ENCODE peak calls at places on chromosomes 7 and 10, in four cellular contexts. One of them, this sample, is unnamed.

GRCh38 chr7:82319674-82320118 is 123.9 kb downstream of the CACNA2D1 start:
- DNase-seq in AG04449: no peak
- DNase-seq in Peyer's patch: peak
- DNase-seq in choroid plexus epithelial cell: peak
- DNase-seq in this sample: no peak

GRCh38 chr10:2986341-2986933 is 80.9 kb upstream of the PFKP start:
- DNase-seq in AG04449: no peak
- DNase-seq in Peyer's patch: no peak
- DNase-seq in choroid plexus epithelial cell: no peak
- DNase-seq in this sample: no peak

GRCh38 chr7:137935849-137936508 is 65.9 kb downstream of the CREB3L2 start:
- DNase-seq in AG04449: no peak
- DNase-seq in Peyer's patch: peak
- DNase-seq in choroid plexus epithelial cell: no peak
- DNase-seq in this sample: no peak

GRCh38 chr7:129502708-129503685 is 666 bp downstream of the SMKR1 start:
- DNase-seq in AG04449: no peak
- DNase-seq in Peyer's patch: no peak
- DNase-seq in choroid plexus epithelial cell: no peak
- DNase-seq in this sample: peak

GRCh38 chr10:77732213-77733003 is 94.8 kb upstream of the KCNMA1 start:
- DNase-seq in AG04449: no peak
- DNase-seq in Peyer's patch: no peak
- DNase-seq in choroid plexus epithelial cell: no peak
- DNase-seq in this sample: no peak

GRCh38 chr10:26556756-26557640 is 118.9 kb downstream of the APBB1IP start:
- DNase-seq in AG04449: no peak
- DNase-seq in Peyer's patch: peak
- DNase-seq in choroid plexus epithelial cell: peak
- DNase-seq in this sample: no peak

GRCh38 chr7:151745090-151745638 is 131.8 kb downstream of the PRKAG2 start:
- DNase-seq in AG04449: no peak
- DNase-seq in Peyer's patch: peak
- DNase-seq in choroid plexus epithelial cell: peak
- DNase-seq in this sample: no peak

GRCh38 chr7:55426676-55427075 is 61.5 kb downstream of the LANCL2 start:
- DNase-seq in AG04449: no peak
- DNase-seq in Peyer's patch: no peak
- DNase-seq in choroid plexus epithelial cell: no peak
- DNase-seq in this sample: no peak

GRCh38 chr10:43310872-43311271 is 44.0 kb upstream of the RASGEF1A start:
- DNase-seq in AG04449: no peak
- DNase-seq in Peyer's patch: no peak
- DNase-seq in choroid plexus epithelial cell: no peak
- DNase-seq in this sample: no peak

GRCh38 chr10:74683067-74683466 is 143.3 kb upstream of the KAT6B start:
- DNase-seq in AG04449: no peak
- DNase-seq in Peyer's patch: no peak
- DNase-seq in choroid plexus epithelial cell: peak
- DNase-seq in this sample: no peak

GRCh38 chr7:2474224-2474623 is 2.0 kb downstream of the GRIFIN start:
- DNase-seq in AG04449: no peak
- DNase-seq in Peyer's patch: no peak
- DNase-seq in choroid plexus epithelial cell: no peak
- DNase-seq in this sample: no peak

GRCh38 chr7:151759591-151760042 is 117.3 kb downstream of the PRKAG2 start:
- DNase-seq in AG04449: no peak
- DNase-seq in Peyer's patch: peak
- DNase-seq in choroid plexus epithelial cell: peak
- DNase-seq in this sample: peak

GRCh38 chr7:149884016-149884415 is 10.2 kb downstream of the ATP6V0E2 start:
- DNase-seq in AG04449: no peak
- DNase-seq in Peyer's patch: peak
- DNase-seq in choroid plexus epithelial cell: no peak
- DNase-seq in this sample: no peak

GRCh38 chr10:131584286-131584685 is 272.8 kb upstream of the TCERG1L start:
- DNase-seq in AG04449: no peak
- DNase-seq in Peyer's patch: peak
- DNase-seq in choroid plexus epithelial cell: no peak
- DNase-seq in this sample: no peak

GRCh38 chr7:127252380-127252718 is 392 bp downstream of the GRM8 start:
- DNase-seq in AG04449: no peak
- DNase-seq in Peyer's patch: no peak
- DNase-seq in choroid plexus epithelial cell: no peak
- DNase-seq in this sample: no peak

GRCh38 chr7:302054-302992 is 12.4 kb downstream of the FOXL3 start:
- DNase-seq in AG04449: no peak
- DNase-seq in Peyer's patch: no peak
- DNase-seq in choroid plexus epithelial cell: no peak
- DNase-seq in this sample: no peak

GRCh38 chr10:42898037-42898960 is 115.7 kb downstream of the BMS1 start:
- DNase-seq in AG04449: no peak
- DNase-seq in Peyer's patch: no peak
- DNase-seq in choroid plexus epithelial cell: no peak
- DNase-seq in this sample: no peak

GRCh38 chr10:11959966-11960365 is 82.6 kb downstream of the UPF2 start:
- DNase-seq in AG04449: no peak
- DNase-seq in Peyer's patch: no peak
- DNase-seq in choroid plexus epithelial cell: no peak
- DNase-seq in this sample: no peak

GRCh38 chr7:91313113-91313512 is 48.9 kb downstream of the FZD1 start:
- DNase-seq in AG04449: no peak
- DNase-seq in Peyer's patch: no peak
- DNase-seq in choroid plexus epithelial cell: no peak
- DNase-seq in this sample: no peak

GRCh38 chr7:48041665-48041995 is 6.3 kb downstream of the C7orf57 start:
- DNase-seq in AG04449: peak
- DNase-seq in Peyer's patch: no peak
- DNase-seq in choroid plexus epithelial cell: peak
- DNase-seq in this sample: no peak

GRCh38 chr7:46257766-46258448 is 336.8 kb upstream of the IGFBP3 start:
- DNase-seq in AG04449: peak
- DNase-seq in Peyer's patch: no peak
- DNase-seq in choroid plexus epithelial cell: peak
- DNase-seq in this sample: no peak

GRCh38 chr10:11653758-11654471 is 42.5 kb upstream of the USP6NL start:
- DNase-seq in AG04449: no peak
- DNase-seq in Peyer's patch: no peak
- DNase-seq in choroid plexus epithelial cell: no peak
- DNase-seq in this sample: no peak

GRCh38 chr7:80187279-80187678 is 52.6 kb downstream of the GNAI1 start:
- DNase-seq in AG04449: no peak
- DNase-seq in Peyer's patch: no peak
- DNase-seq in choroid plexus epithelial cell: no peak
- DNase-seq in this sample: no peak

GRCh38 chr7:105355701-105356100 is 33.0 kb downstream of the SRPK2 start:
- DNase-seq in AG04449: no peak
- DNase-seq in Peyer's patch: no peak
- DNase-seq in choroid plexus epithelial cell: no peak
- DNase-seq in this sample: no peak

GRCh38 chr7:20280475-20281351 is 50.0 kb upstream of the ITGB8 start:
- DNase-seq in AG04449: no peak
- DNase-seq in Peyer's patch: no peak
- DNase-seq in choroid plexus epithelial cell: peak
- DNase-seq in this sample: no peak

GRCh38 chr7:44277851-44278250 is 47.5 kb downstream of the CAMK2B start:
- DNase-seq in AG04449: no peak
- DNase-seq in Peyer's patch: no peak
- DNase-seq in choroid plexus epithelial cell: peak
- DNase-seq in this sample: no peak

GRCh38 chr10:120940299-120940900 is 89.2 kb downstream of the WDR11 start:
- DNase-seq in AG04449: no peak
- DNase-seq in Peyer's patch: no peak
- DNase-seq in choroid plexus epithelial cell: no peak
- DNase-seq in this sample: no peak
- H3K4me3 ChIP-seq in AG04449: no peak
- H3K4me3 ChIP-seq in Peyer's patch: no peak
- H3K4me3 ChIP-seq in choroid plexus epithelial cell: no peak
- H3K4me3 ChIP-seq in this sample: no peak

DNA sequence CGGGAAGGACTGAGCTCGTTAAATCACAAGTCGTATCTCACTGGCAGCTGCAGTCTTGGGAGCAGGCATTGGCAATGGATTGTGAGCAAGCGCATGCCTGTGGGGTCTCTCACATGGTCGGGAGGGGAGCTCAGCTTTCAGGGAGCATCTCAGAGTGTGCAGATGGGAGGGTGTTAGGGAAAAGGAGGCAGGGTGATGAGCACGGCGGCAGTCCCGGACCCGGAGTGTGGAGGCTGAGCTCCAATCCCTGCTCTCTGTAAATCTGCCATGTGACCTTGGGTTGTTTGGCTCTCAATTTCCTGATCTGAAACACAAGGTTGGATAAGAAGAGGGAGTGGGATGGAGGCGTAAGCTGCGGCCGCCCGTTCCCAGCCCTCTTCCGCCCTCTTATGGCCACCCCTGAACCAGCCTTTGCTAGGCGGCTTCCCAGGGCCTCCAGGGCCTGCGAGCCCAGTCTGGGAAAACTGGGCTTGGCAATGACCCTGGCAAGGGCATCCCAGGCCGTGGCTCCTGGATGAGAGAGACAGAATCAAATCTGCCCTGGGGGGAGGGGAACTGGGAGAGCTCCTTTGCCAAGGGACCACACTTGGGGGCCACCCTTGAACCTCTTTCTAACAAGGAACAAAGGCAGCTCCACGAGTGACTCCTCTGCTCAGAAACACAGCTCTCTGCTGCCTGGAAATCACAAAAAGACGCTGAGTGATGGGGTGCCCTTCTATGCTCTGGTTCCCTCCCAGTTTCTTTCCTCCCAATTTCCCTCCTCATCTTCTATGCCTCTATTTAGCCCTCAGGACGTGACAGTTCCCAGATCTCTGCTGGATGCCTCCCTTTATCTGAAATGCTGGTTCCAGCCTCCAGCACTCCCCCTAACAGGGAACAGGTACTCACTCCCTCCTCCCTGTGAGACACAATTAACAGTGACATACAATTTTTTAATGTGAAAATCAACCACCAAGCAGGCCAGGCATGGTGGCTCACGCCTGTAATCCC is 41.7 kb upstream of the LOXL4 start:
- DNase-seq in AG04449: peak
- DNase-seq in Peyer's patch: peak
- DNase-seq in choroid plexus epithelial cell: peak
- DNase-seq in this sample: no peak
- H3K4me3 ChIP-seq in AG04449: peak
- H3K4me3 ChIP-seq in Peyer's patch: no peak
- H3K4me3 ChIP-seq in choroid plexus epithelial cell: peak
- H3K4me3 ChIP-seq in this sample: no peak

DNA sequence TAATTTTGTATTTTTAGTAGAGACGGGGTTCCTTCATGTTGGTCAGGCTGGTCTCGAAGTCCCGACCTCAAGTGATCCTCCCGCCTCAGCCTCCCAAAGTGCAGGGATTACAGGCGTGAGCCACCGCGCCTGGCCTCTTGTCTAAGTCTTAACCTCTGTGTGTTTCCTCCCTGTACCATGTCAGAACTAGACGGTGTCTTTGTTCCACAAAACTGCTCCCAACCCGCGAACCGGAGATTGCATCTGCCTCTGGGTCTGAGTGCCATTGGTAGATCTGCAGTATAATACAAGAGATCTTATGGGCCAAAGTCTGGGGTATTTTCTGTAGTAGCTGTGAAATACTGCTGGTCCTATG is 1.3 kb upstream of the EEF1AKMT2 start:
- DNase-seq in AG04449: no peak
- DNase-seq in Peyer's patch: no peak
- DNase-seq in choroid plexus epithelial cell: no peak
- DNase-seq in this sample: no peak
- H3K4me3 ChIP-seq in AG04449: no peak
- H3K4me3 ChIP-seq in Peyer's patch: peak
- H3K4me3 ChIP-seq in choroid plexus epithelial cell: no peak
- H3K4me3 ChIP-seq in this sample: no peak

GRCh38 chr7:94803821-94804220 is 103.6 kb upstream of the PPP1R9A start:
- DNase-seq in AG04449: no peak
- DNase-seq in Peyer's patch: no peak
- DNase-seq in choroid plexus epithelial cell: no peak
- DNase-seq in this sample: no peak
- H3K4me3 ChIP-seq in AG04449: no peak
- H3K4me3 ChIP-seq in Peyer's patch: no peak
- H3K4me3 ChIP-seq in choroid plexus epithelial cell: no peak
- H3K4me3 ChIP-seq in this sample: no peak

GRCh38 chr10:92846819-92847184 is 1.5 kb upstream of the EXOC6 start:
- DNase-seq in AG04449: no peak
- DNase-seq in Peyer's patch: no peak
- DNase-seq in choroid plexus epithelial cell: no peak
- DNase-seq in this sample: no peak
- H3K4me3 ChIP-seq in AG04449: no peak
- H3K4me3 ChIP-seq in Peyer's patch: no peak
- H3K4me3 ChIP-seq in choroid plexus epithelial cell: no peak
- H3K4me3 ChIP-seq in this sample: no peak

GRCh38 chr10:103149991-103150622 is 43.0 kb downstream of the NT5C2 start:
- DNase-seq in AG04449: no peak
- DNase-seq in Peyer's patch: no peak
- DNase-seq in choroid plexus epithelial cell: no peak
- DNase-seq in this sample: no peak

GRCh38 chr10:103154464-103155299 is 38.4 kb downstream of the NT5C2 start:
- DNase-seq in AG04449: no peak
- DNase-seq in Peyer's patch: no peak
- DNase-seq in choroid plexus epithelial cell: peak
- DNase-seq in this sample: no peak

GRCh38 chr10:103153765-103154197 is 39.3 kb downstream of the NT5C2 start:
- DNase-seq in AG04449: no peak
- DNase-seq in Peyer's patch: no peak
- DNase-seq in choroid plexus epithelial cell: peak
- DNase-seq in this sample: no peak

GRCh38 chr10:103155485-103156085 is 37.5 kb downstream of the NT5C2 start:
- DNase-seq in AG04449: no peak
- DNase-seq in Peyer's patch: no peak
- DNase-seq in choroid plexus epithelial cell: no peak
- DNase-seq in this sample: no peak

GRCh38 chr10:103153302-103153759 is 39.7 kb downstream of the NT5C2 start:
- DNase-seq in AG04449: no peak
- DNase-seq in Peyer's patch: no peak
- DNase-seq in choroid plexus epithelial cell: peak
- DNase-seq in this sample: no peak
- H3K4me3 ChIP-seq in AG04449: no peak
- H3K4me3 ChIP-seq in Peyer's patch: no peak
- H3K4me3 ChIP-seq in choroid plexus epithelial cell: peak
- H3K4me3 ChIP-seq in this sample: no peak

DNA sequence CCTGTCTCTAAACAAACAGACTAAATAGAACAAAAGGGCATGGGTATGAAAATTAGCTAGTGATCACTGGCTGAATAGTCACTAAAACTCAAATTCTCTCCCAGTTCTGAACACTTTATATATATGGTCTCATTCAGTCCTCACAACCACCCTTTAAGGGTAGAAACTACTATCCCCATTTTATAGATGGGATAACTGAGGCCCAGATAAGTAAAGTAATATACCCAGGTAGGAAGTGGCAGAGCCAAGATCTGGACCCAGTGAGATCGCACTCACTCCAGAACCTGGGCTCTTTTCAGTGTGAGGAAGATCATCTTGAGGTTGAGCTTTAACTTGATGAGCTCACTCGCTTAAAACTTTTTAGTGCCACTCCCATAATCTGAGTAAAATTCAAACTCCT is 4.5 kb downstream of the PSTK start:
- DNase-seq in AG04449: no peak
- DNase-seq in Peyer's patch: no peak
- DNase-seq in choroid plexus epithelial cell: no peak
- DNase-seq in this sample: no peak
- H3K4me3 ChIP-seq in AG04449: no peak
- H3K4me3 ChIP-seq in Peyer's patch: no peak
- H3K4me3 ChIP-seq in choroid plexus epithelial cell: no peak
- H3K4me3 ChIP-seq in this sample: no peak

GRCh38 chr10:89160339-89160738 is 46.8 kb downstream of the CH25H start:
- DNase-seq in AG04449: no peak
- DNase-seq in Peyer's patch: no peak
- DNase-seq in choroid plexus epithelial cell: no peak
- DNase-seq in this sample: no peak
- H3K4me3 ChIP-seq in AG04449: no peak
- H3K4me3 ChIP-seq in Peyer's patch: no peak
- H3K4me3 ChIP-seq in choroid plexus epithelial cell: no peak
- H3K4me3 ChIP-seq in this sample: no peak